ENCODE peak calls at places on chromosomes 2 and 18, in seven cellular contexts. One of them, this sample, is unnamed.

GRCh38 chr2:201795608-201796477 is 10.5 kb upstream of the CDK15 start:
- DNase-seq in A549: peak; percentile 67
- DNase-seq in fibroblast of mammary gland: peak; percentile 70
- DNase-seq in globus pallidus: peak; percentile 14
- DNase-seq in stimulated activated CD4-positive, alpha-beta T cell treated with anti-CD3 and anti-CD28 coated beads, Interleukin-2, amount 100 ng/mL, for 4 hours: no peak
- DNase-seq in body of pancreas: no peak
- DNase-seq in H54: peak; percentile 43
- DNase-seq in this sample: no peak

GRCh38 chr2:223010641-223011040 is 41.3 kb upstream of the KCNE4 start:
- DNase-seq in globus pallidus: no peak
- DNase-seq in body of pancreas: no peak
- DNase-seq in A549: no peak
- DNase-seq in H54: no peak
- DNase-seq in stimulated activated CD4-positive, alpha-beta T cell treated with anti-CD3 and anti-CD28 coated beads, Interleukin-2, amount 100 ng/mL, for 4 hours: no peak
- DNase-seq in fibroblast of mammary gland: peak; percentile 90
- DNase-seq in this sample: no peak

GRCh38 chr2:170733821-170734600 is 18.9 kb downstream of the SP5 start:
- DNase-seq in body of pancreas: no peak
- DNase-seq in stimulated activated CD4-positive, alpha-beta T cell treated with anti-CD3 and anti-CD28 coated beads, Interleukin-2, amount 100 ng/mL, for 4 hours: no peak
- DNase-seq in A549: no peak
- DNase-seq in globus pallidus: no peak
- DNase-seq in fibroblast of mammary gland: no peak
- DNase-seq in H54: no peak
- DNase-seq in this sample: no peak

GRCh38 chr2:155310589-155310988 is 612.1 kb downstream of the KCNJ3 start:
- DNase-seq in H54: no peak
- DNase-seq in stimulated activated CD4-positive, alpha-beta T cell treated with anti-CD3 and anti-CD28 coated beads, Interleukin-2, amount 100 ng/mL, for 4 hours: no peak
- DNase-seq in globus pallidus: peak; percentile 31
- DNase-seq in fibroblast of mammary gland: peak; percentile 40
- DNase-seq in body of pancreas: no peak
- DNase-seq in A549: peak; percentile 3
- DNase-seq in this sample: no peak

GRCh38 chr2:128790541-128790944 is 471.9 kb upstream of the HS6ST1 start:
- DNase-seq in globus pallidus: no peak
- DNase-seq in body of pancreas: no peak
- DNase-seq in H54: no peak
- DNase-seq in stimulated activated CD4-positive, alpha-beta T cell treated with anti-CD3 and anti-CD28 coated beads, Interleukin-2, amount 100 ng/mL, for 4 hours: no peak
- DNase-seq in fibroblast of mammary gland: no peak
- DNase-seq in A549: no peak
- DNase-seq in this sample: no peak

GRCh38 chr2:149160701-149161217 is 122.3 kb downstream of the LYPD6B start:
- DNase-seq in A549: no peak
- DNase-seq in body of pancreas: no peak
- DNase-seq in globus pallidus: no peak
- DNase-seq in stimulated activated CD4-positive, alpha-beta T cell treated with anti-CD3 and anti-CD28 coated beads, Interleukin-2, amount 100 ng/mL, for 4 hours: no peak
- DNase-seq in H54: no peak
- DNase-seq in fibroblast of mammary gland: no peak
- DNase-seq in this sample: no peak

GRCh38 chr2:190537765-190538164 is 3.2 kb upstream of the NEMP2 start:
- DNase-seq in fibroblast of mammary gland: no peak
- DNase-seq in body of pancreas: no peak
- DNase-seq in H54: no peak
- DNase-seq in A549: no peak
- DNase-seq in stimulated activated CD4-positive, alpha-beta T cell treated with anti-CD3 and anti-CD28 coated beads, Interleukin-2, amount 100 ng/mL, for 4 hours: no peak
- DNase-seq in globus pallidus: no peak
- DNase-seq in this sample: no peak

GRCh38 chr2:219030177-219030940 is 11.0 kb downstream of the CFAP65 start:
- DNase-seq in stimulated activated CD4-positive, alpha-beta T cell treated with anti-CD3 and anti-CD28 coated beads, Interleukin-2, amount 100 ng/mL, for 4 hours: no peak
- DNase-seq in globus pallidus: no peak
- DNase-seq in H54: no peak
- DNase-seq in A549: no peak
- DNase-seq in fibroblast of mammary gland: no peak
- DNase-seq in body of pancreas: no peak
- DNase-seq in this sample: no peak

GRCh38 chr2:120736955-120737801 is 1.5 kb downstream of the GLI2 start:
- DNase-seq in globus pallidus: peak; percentile 37
- DNase-seq in stimulated activated CD4-positive, alpha-beta T cell treated with anti-CD3 and anti-CD28 coated beads, Interleukin-2, amount 100 ng/mL, for 4 hours: no peak
- DNase-seq in H54: no peak
- DNase-seq in body of pancreas: no peak
- DNase-seq in A549: peak; percentile 54
- DNase-seq in fibroblast of mammary gland: peak; percentile 80
- DNase-seq in this sample: no peak

GRCh38 chr2:46913471-46914381 is 1.9 kb downstream of the MCFD2 start:
- DNase-seq in fibroblast of mammary gland: peak; percentile 75
- DNase-seq in globus pallidus: no peak
- DNase-seq in stimulated activated CD4-positive, alpha-beta T cell treated with anti-CD3 and anti-CD28 coated beads, Interleukin-2, amount 100 ng/mL, for 4 hours: no peak
- DNase-seq in H54: peak; percentile 76
- DNase-seq in body of pancreas: peak; percentile 58
- DNase-seq in A549: no peak
- DNase-seq in this sample: no peak

GRCh38 chr2:26530696-26531095 is 52.8 kb upstream of the OTOF start:
- DNase-seq in stimulated activated CD4-positive, alpha-beta T cell treated with anti-CD3 and anti-CD28 coated beads, Interleukin-2, amount 100 ng/mL, for 4 hours: no peak
- DNase-seq in globus pallidus: no peak
- DNase-seq in fibroblast of mammary gland: peak; percentile 63
- DNase-seq in H54: no peak
- DNase-seq in A549: no peak
- DNase-seq in body of pancreas: no peak
- DNase-seq in this sample: no peak

GRCh38 chr2:230496891-230497290 is 80.9 kb downstream of the SP100 start:
- DNase-seq in stimulated activated CD4-positive, alpha-beta T cell treated with anti-CD3 and anti-CD28 coated beads, Interleukin-2, amount 100 ng/mL, for 4 hours: no peak
- DNase-seq in H54: no peak
- DNase-seq in body of pancreas: no peak
- DNase-seq in A549: no peak
- DNase-seq in globus pallidus: no peak
- DNase-seq in fibroblast of mammary gland: no peak
- DNase-seq in this sample: no peak

GRCh38 chr2:181371195-181371594 is 86.0 kb upstream of the ITGA4 start:
- DNase-seq in A549: no peak
- DNase-seq in body of pancreas: no peak
- DNase-seq in stimulated activated CD4-positive, alpha-beta T cell treated with anti-CD3 and anti-CD28 coated beads, Interleukin-2, amount 100 ng/mL, for 4 hours: no peak
- DNase-seq in globus pallidus: no peak
- DNase-seq in H54: no peak
- DNase-seq in fibroblast of mammary gland: no peak
- DNase-seq in this sample: no peak

GRCh38 chr18:4836146-4836545 is 360.9 kb downstream of the AKAIN1 start:
- DNase-seq in globus pallidus: no peak
- DNase-seq in body of pancreas: no peak
- DNase-seq in H54: no peak
- DNase-seq in stimulated activated CD4-positive, alpha-beta T cell treated with anti-CD3 and anti-CD28 coated beads, Interleukin-2, amount 100 ng/mL, for 4 hours: no peak
- DNase-seq in fibroblast of mammary gland: no peak
- DNase-seq in A549: no peak
- DNase-seq in this sample: no peak

GRCh38 chr18:61597321-61597720 is 264.1 kb downstream of the CDH20 start:
- DNase-seq in fibroblast of mammary gland: peak; percentile 30
- DNase-seq in H54: no peak
- DNase-seq in globus pallidus: no peak
- DNase-seq in A549: no peak
- DNase-seq in stimulated activated CD4-positive, alpha-beta T cell treated with anti-CD3 and anti-CD28 coated beads, Interleukin-2, amount 100 ng/mL, for 4 hours: no peak
- DNase-seq in body of pancreas: no peak
- DNase-seq in this sample: no peak

GRCh38 chr2:241035142-241035817 is 36.9 kb downstream of the SNED1 start:
- DNase-seq in A549: no peak
- DNase-seq in H54: no peak
- DNase-seq in body of pancreas: no peak
- DNase-seq in globus pallidus: no peak
- DNase-seq in stimulated activated CD4-positive, alpha-beta T cell treated with anti-CD3 and anti-CD28 coated beads, Interleukin-2, amount 100 ng/mL, for 4 hours: peak; percentile 28
- DNase-seq in fibroblast of mammary gland: no peak
- DNase-seq in this sample: no peak

GRCh38 chr2:9244985-9245544 is 38.5 kb downstream of the ASAP2 start:
- DNase-seq in H54: no peak
- DNase-seq in globus pallidus: no peak
- DNase-seq in fibroblast of mammary gland: no peak
- DNase-seq in A549: no peak
- DNase-seq in stimulated activated CD4-positive, alpha-beta T cell treated with anti-CD3 and anti-CD28 coated beads, Interleukin-2, amount 100 ng/mL, for 4 hours: no peak
- DNase-seq in body of pancreas: no peak
- DNase-seq in this sample: no peak

GRCh38 chr2:232268631-232269030 is 109.9 kb upstream of the ALPP start:
- DNase-seq in globus pallidus: no peak
- DNase-seq in fibroblast of mammary gland: no peak
- DNase-seq in H54: no peak
- DNase-seq in body of pancreas: no peak
- DNase-seq in stimulated activated CD4-positive, alpha-beta T cell treated with anti-CD3 and anti-CD28 coated beads, Interleukin-2, amount 100 ng/mL, for 4 hours: no peak
- DNase-seq in A549: no peak
- DNase-seq in this sample: no peak

GRCh38 chr2:230627806-230628724 is 84.6 kb upstream of the CAB39 start:
- DNase-seq in H54: no peak
- DNase-seq in body of pancreas: no peak
- DNase-seq in globus pallidus: no peak
- DNase-seq in stimulated activated CD4-positive, alpha-beta T cell treated with anti-CD3 and anti-CD28 coated beads, Interleukin-2, amount 100 ng/mL, for 4 hours: no peak
- DNase-seq in fibroblast of mammary gland: peak; percentile 89
- DNase-seq in A549: no peak
- DNase-seq in this sample: no peak

GRCh38 chr2:140695163-140695562 is 1435.7 kb downstream of the LRP1B start:
- DNase-seq in stimulated activated CD4-positive, alpha-beta T cell treated with anti-CD3 and anti-CD28 coated beads, Interleukin-2, amount 100 ng/mL, for 4 hours: no peak
- DNase-seq in body of pancreas: no peak
- DNase-seq in globus pallidus: no peak
- DNase-seq in fibroblast of mammary gland: peak; percentile 76
- DNase-seq in H54: peak; percentile 34
- DNase-seq in A549: no peak
- DNase-seq in this sample: no peak

GRCh38 chr18:56639094-56639361 is 636 bp upstream of the TXNL1 start:
- DNase-seq in globus pallidus: no peak
- DNase-seq in A549: no peak
- DNase-seq in fibroblast of mammary gland: no peak
- DNase-seq in H54: no peak
- DNase-seq in body of pancreas: no peak
- DNase-seq in stimulated activated CD4-positive, alpha-beta T cell treated with anti-CD3 and anti-CD28 coated beads, Interleukin-2, amount 100 ng/mL, for 4 hours: no peak
- DNase-seq in this sample: no peak

This sample was measured in central memory CD8-positive, alpha-beta T cell.